ENCODE peak calls at places on chromosomes 1 and 21, in six cellular contexts. One of them, this sample, is unnamed.

GRCh38 chr1:40653851-40654537 is 11.5 kb downstream of the RIMS3 start:
- DNase-seq in IMR-90: no peak
- DNase-seq in stimulated activated naive CD4-positive, alpha-beta T cell: no peak
- DNase-seq in T-helper 2 cell: no peak
- DNase-seq in glutamatergic neuron: peak
- DNase-seq in HFFc6: no peak
- DNase-seq in this sample: no peak

GRCh38 chr1:182069028-182069466 is 7.5 kb upstream of the ZNF648 start:
- DNase-seq in IMR-90: peak
- DNase-seq in T-helper 2 cell: no peak
- DNase-seq in glutamatergic neuron: peak
- DNase-seq in HFFc6: peak
- DNase-seq in stimulated activated naive CD4-positive, alpha-beta T cell: no peak
- DNase-seq in this sample: no peak

GRCh38 chr1:202805886-202806511 is 2.2 kb downstream of the KDM5B start:
- DNase-seq in T-helper 2 cell: no peak
- DNase-seq in stimulated activated naive CD4-positive, alpha-beta T cell: no peak
- DNase-seq in IMR-90: peak
- DNase-seq in glutamatergic neuron: no peak
- DNase-seq in HFFc6: no peak
- DNase-seq in this sample: no peak

GRCh38 chr1:206850401-206850800 is 15.0 kb upstream of the IL20 start:
- DNase-seq in stimulated activated naive CD4-positive, alpha-beta T cell: no peak
- DNase-seq in IMR-90: no peak
- DNase-seq in HFFc6: no peak
- DNase-seq in T-helper 2 cell: no peak
- DNase-seq in glutamatergic neuron: no peak
- DNase-seq in this sample: no peak

GRCh38 chr1:2126331-2127180 is 68.0 kb downstream of the FAAP20 start:
- DNase-seq in HFFc6: no peak
- DNase-seq in T-helper 2 cell: no peak
- DNase-seq in glutamatergic neuron: no peak
- DNase-seq in IMR-90: no peak
- DNase-seq in stimulated activated naive CD4-positive, alpha-beta T cell: peak
- DNase-seq in this sample: no peak

GRCh38 chr1:14603641-14604040 is 5.2 kb downstream of the KAZN start:
- DNase-seq in T-helper 2 cell: no peak
- DNase-seq in HFFc6: no peak
- DNase-seq in stimulated activated naive CD4-positive, alpha-beta T cell: no peak
- DNase-seq in IMR-90: no peak
- DNase-seq in glutamatergic neuron: no peak
- DNase-seq in this sample: no peak

GRCh38 chr1:100268202-100268601 is 2.2 kb downstream of the RTCA start:
- DNase-seq in T-helper 2 cell: no peak
- DNase-seq in IMR-90: no peak
- DNase-seq in HFFc6: no peak
- DNase-seq in glutamatergic neuron: no peak
- DNase-seq in stimulated activated naive CD4-positive, alpha-beta T cell: no peak
- DNase-seq in this sample: no peak

GRCh38 chr21:34669149-34669879 is 520 bp downstream of the CLIC6 start:
- DNase-seq in glutamatergic neuron: peak
- DNase-seq in T-helper 2 cell: no peak
- DNase-seq in HFFc6: no peak
- DNase-seq in IMR-90: no peak
- DNase-seq in stimulated activated naive CD4-positive, alpha-beta T cell: peak
- DNase-seq in this sample: no peak

This sample was measured in amniotic stem cell.